ENCODE peak calls at places on chromosomes 4 and X, in four cellular contexts. N is KG1, Z is aorta, K is A172. X is an unnamed sample.
A peak's percentile ranks its signal among the peaks of the same experiment; 100 is the strongest.

GRCh38 chr4:157582141-157582540 is 361.6 kb downstream of the GRIA2 start:
- DNase-seq in N (no peak), Z (no peak), K (no peak), X (no peak)

GRCh38 chrX:154123241-154124219 is 20.5 kb upstream of the OPN1LW start:
- DNase-seq in N (no peak), Z (peak; percentile 61), K (peak; percentile 76), X (no peak)

GRCh38 chr4:184280591-184281071 is 63.0 kb upstream of the ENPP6 start:
- DNase-seq in N (no peak), Z (no peak), K (no peak), X (no peak)

GRCh38 chrX:101163166-101163565 is 56.4 kb upstream of the DRP2 start:
- DNase-seq in N (no peak), Z (no peak), K (no peak), X (no peak)

GRCh38 chrX:13570245-13570573 is 808 bp downstream of the EGFL6 start:
- DNase-seq in N (no peak), Z (no peak), K (no peak), X (no peak)

GRCh38 chrX:38634665-38635064 is 73.3 kb downstream of the TSPAN7 start:
- DNase-seq in N (no peak), Z (no peak), K (no peak), X (no peak)

GRCh38 chr4:153655928-153656327 is 28.2 kb upstream of the TLR2 start:
- DNase-seq in N (no peak), Z (peak; percentile 83), K (no peak), X (no peak)

GRCh38 chr4:2795558-2796260 is 2.8 kb downstream of the SH3BP2 start:
- DNase-seq in N (no peak), Z (peak; percentile 74), K (no peak), X (no peak)

GRCh38 chr4:109495514-109495913 is 61.9 kb downstream of the SEC24B start:
- DNase-seq in N (no peak), Z (no peak), K (no peak), X (no peak)

GRCh38 chr4:146520894-146521542 is 722 bp downstream of the SLC10A7 start:
- DNase-seq in N (no peak), Z (no peak), K (peak; percentile 40), X (peak; percentile 57)

GRCh38 chr4:33073811-33074210 is 2353.6 kb downstream of the PCDH7 start:
- DNase-seq in N (no peak), Z (no peak), K (peak; percentile 27), X (peak; percentile 10)

GRCh38 chr4:106270708-106271107 is 45.3 kb downstream of the TBCK start:
- DNase-seq in N (no peak), Z (no peak), K (no peak), X (no peak)

GRCh38 chr4:33453916-33454315 is 2733.7 kb downstream of the PCDH7 start:
- DNase-seq in N (no peak), Z (no peak), K (no peak), X (no peak)

GRCh38 chr4:54657556-54658313 is at the start of gene KIT:
- DNase-seq in N (peak; percentile 26), Z (peak; percentile 83), K (peak; percentile 14), X (no peak)

GRCh38 chrX:104372547-104372946 is 117.8 kb upstream of the ESX1 start:
- DNase-seq in N (no peak), Z (no peak), K (no peak), X (no peak)

GRCh38 chr4:140014284-140014683 is 139.7 kb downstream of the MAML3 start:
- DNase-seq in N (no peak), Z (no peak), K (no peak), X (no peak)

GRCh38 chr4:168183717-168184571 is 91.6 kb downstream of the ANXA10 start:
- DNase-seq in N (peak; percentile 1), Z (no peak), K (peak; percentile 54), X (peak; percentile 25)

GRCh38 chr4:72546456-72546855 is 22.6 kb downstream of the ADAMTS3 start:
- DNase-seq in N (no peak), Z (no peak), K (no peak), X (no peak)

GRCh38 chr4:153079824-153080486 is 124.3 kb upstream of the TRIM2 start:
- DNase-seq in N (no peak), Z (no peak), K (peak; percentile 44), X (no peak)

GRCh38 chr4:7120341-7120740 is 52.5 kb upstream of the GRPEL1 start:
- DNase-seq in N (no peak), Z (no peak), K (peak; percentile 52), X (peak; percentile 37)

GRCh38 chrX:2829469-2830246 is 928 bp downstream of the GYG2 start:
- DNase-seq in N (no peak), Z (no peak), K (no peak), X (no peak)

GRCh38 chrX:149286940-149287349 is 218.2 kb downstream of the IDS start:
- DNase-seq in N (peak; percentile 24), Z (no peak), K (peak; percentile 41), X (peak; percentile 4)

GRCh38 chr4:37573566-37573965 is 112.6 kb downstream of the RELL1 start:
- DNase-seq in N (no peak), Z (no peak), K (no peak), X (no peak)

GRCh38 chrX:31209005-31209612 is 137.3 kb upstream of the FTHL17 start:
- DNase-seq in N (no peak), Z (no peak), K (peak; percentile 42), X (no peak)

GRCh38 chr4:141977433-141977832 is 341.1 kb downstream of the IL15 start:
- DNase-seq in N (no peak), Z (no peak), K (no peak), X (no peak)

GRCh38 chr4:13371050-13371449 is 113.1 kb downstream of the RAB28 start:
- DNase-seq in N (no peak), Z (no peak), K (no peak), X (no peak)

GRCh38 chrX:72621163-72621562 is 48.5 kb upstream of the HDAC8 start:
- DNase-seq in N (no peak), Z (no peak), K (peak; percentile 4), X (no peak)

GRCh38 chr4:76589872-76590846 is 155.1 kb downstream of the SHROOM3 start:
- DNase-seq in N (no peak), Z (peak; percentile 82), K (peak; percentile 83), X (peak; percentile 93)

GRCh38 chrX:9997041-9997440 is 29.9 kb downstream of the CLDN34 start:
- DNase-seq in N (no peak), Z (no peak), K (no peak), X (no peak)

GRCh38 chr4:138311771-138312535 is 69.8 kb upstream of the SLC7A11 start:
- DNase-seq in N (no peak), Z (no peak), K (no peak), X (no peak)

GRCh38 chrX:2828404-2829065 is at the start of gene GYG2:
- DNase-seq in N (no peak), Z (no peak), K (no peak), X (peak; percentile 41)

GRCh38 chr4:102574317-102574716 is 73.2 kb downstream of the NFKB1 start:
- DNase-seq in N (no peak), Z (no peak), K (peak; percentile 46), X (no peak)

GRCh38 chr4:95051689-95052026 is 293.9 kb downstream of the BMPR1B start:
- DNase-seq in N (no peak), Z (no peak), K (no peak), X (no peak)

GRCh38 chr4:189940178-189941004 is at the start of gene FRG1:
- DNase-seq in N (no peak), Z (peak; percentile 99), K (peak; percentile 92), X (peak; percentile 83)

GRCh38 chr4:26217961-26218676 is 102.7 kb upstream of the RBPJ start:
- DNase-seq in N (no peak), Z (no peak), K (no peak), X (no peak)

GRCh38 chr4:53905935-53906377 is 158.4 kb downstream of the CHIC2 start:
- DNase-seq in N (no peak), Z (no peak), K (peak; percentile 21), X (peak; percentile 56)

GRCh38 chr4:55291227-55291629 is 54.8 kb upstream of the SRD5A3 start:
- DNase-seq in N (no peak), Z (no peak), K (no peak), X (no peak)

GRCh38 chrX:57573754-57574153 is 18.1 kb upstream of the ZXDB start:
- DNase-seq in N (no peak), Z (no peak), K (peak; percentile 5), X (no peak)